ENCODE peak calls at places on chromosomes 1 and 21, in eight cellular contexts. C is B cell, K is stromal cell of bone marrow, Z is amygdala, M is cerebellar cortex, J is psoas muscle, G is GF-D8, L is NCI-H1417 treated with DMSO at 0.1 percent for 48 hours. P is an unnamed sample.

GRCh38 chr1:217590598-217590997 is 40.3 kb downstream of the GPATCH2 start:
- DNase-seq in L (no peak), G (no peak), Z (no peak), J (no peak), C (no peak), K (no peak), M (no peak), P (no peak)

GRCh38 chr1:207964195-207964966 is 53.5 kb upstream of the CD34 start:
- DNase-seq in J (no peak), K (no peak), C (no peak), M (no peak), G (no peak), L (no peak), Z (no peak), P (no peak)

GRCh38 chr1:157193219-157193618 is 55.0 kb upstream of the ETV3 start:
- DNase-seq in K (no peak), J (no peak), G (no peak), Z (no peak), L (no peak), C (no peak), M (no peak), P (no peak)

GRCh38 chr1:59434336-59434735 is 137.4 kb downstream of the FGGY start:
- DNase-seq in M (no peak), C (no peak), J (no peak), K (peak), L (no peak), G (no peak), Z (no peak), P (no peak)

GRCh38 chr1:27342391-27342777 is 562 bp downstream of the SYTL1 start:
- DNase-seq in M (peak), C (no peak), G (no peak), K (no peak), J (no peak), Z (no peak), L (no peak), P (peak)

GRCh38 chr1:28915036-28915895 is 897 bp downstream of the EPB41 start:
- DNase-seq in M (peak), K (no peak), J (no peak), G (no peak), Z (peak), L (no peak), C (peak), P (peak)

GRCh38 chr1:184823080-184823479 is 68.4 kb upstream of the EDEM3 start:
- DNase-seq in L (no peak), J (no peak), K (no peak), C (no peak), M (no peak), Z (no peak), G (no peak), P (no peak)

GRCh38 chr21:44515359-44516165 is 24.4 kb downstream of the KRTAP10-1 start:
- DNase-seq in M (no peak), G (no peak), C (no peak), K (no peak), L (no peak), J (no peak), Z (no peak), P (no peak)

GRCh38 chr1:224881762-224882211 is 47.7 kb upstream of the DNAH14 start:
- DNase-seq in J (no peak), L (no peak), Z (no peak), K (no peak), C (no peak), G (no peak), M (no peak), P (no peak)

GRCh38 chr1:85142753-85143152 is 58.1 kb downstream of the SYDE2 start:
- DNase-seq in L (no peak), C (no peak), K (no peak), G (no peak), J (no peak), M (peak), Z (no peak), P (no peak)

GRCh38 chr1:64479874-64480273 is 9.9 kb downstream of the CACHD1 start:
- DNase-seq in K (no peak), G (no peak), L (no peak), J (no peak), Z (no peak), C (no peak), M (no peak), P (no peak)

GRCh38 chr1:202074985-202075773 is 47.5 kb upstream of the GPR37L1 start:
- DNase-seq in K (no peak), M (no peak), C (no peak), G (no peak), J (no peak), Z (no peak), L (no peak), P (no peak)

GRCh38 chr21:38804617-38805281 is 980 bp upstream of the ETS2 start:
- DNase-seq in K (peak), C (no peak), Z (peak), J (peak), G (no peak), M (peak), L (no peak), P (peak)

GRCh38 chr1:148318123-148318899 is 164.8 kb downstream of the PPIAL4G start:
- DNase-seq in L (no peak), M (no peak), K (no peak), G (peak), Z (no peak), C (peak), J (no peak), P (peak)

GRCh38 chr21:42063206-42063577 is 7.9 kb upstream of the UMODL1 start:
- DNase-seq in C (peak), Z (peak), M (no peak), G (no peak), L (no peak), K (no peak), J (no peak), P (peak)

GRCh38 chr1:41902125-41902524 is 16.6 kb downstream of the HIVEP3 start:
- DNase-seq in J (peak), M (no peak), G (no peak), Z (no peak), C (no peak), L (no peak), K (no peak), P (no peak)

GRCh38 chr1:157363660-157364140 is 188.6 kb downstream of the FCRL5 start:
- DNase-seq in Z (no peak), C (no peak), K (peak), M (peak), L (no peak), G (no peak), J (no peak), P (no peak)

GRCh38 chr1:108719654-108720435 is 7.1 kb downstream of the FNDC7 start:
- DNase-seq in K (peak), C (no peak), J (no peak), M (no peak), Z (no peak), L (no peak), G (no peak), P (no peak)

GRCh38 chr1:248343451-248343850 is 5.1 kb upstream of the OR14C36 start:
- DNase-seq in J (no peak), Z (no peak), K (no peak), C (no peak), G (no peak), L (no peak), M (no peak), P (no peak)

GRCh38 chr1:3192825-3193224 is 123.8 kb downstream of the PRDM16 start:
- DNase-seq in K (no peak), Z (no peak), G (no peak), J (no peak), C (no peak), M (no peak), L (no peak), P (no peak)

GRCh38 chr1:89149229-89149628 is 23.3 kb upstream of the GBP2 start:
- DNase-seq in J (no peak), C (no peak), K (no peak), G (no peak), M (peak), L (no peak), Z (no peak), P (no peak)

GRCh38 chr1:111399792-111400610 is 27.5 kb downstream of the OVGP1 start:
- DNase-seq in C (no peak), K (peak), J (no peak), G (no peak), L (no peak), Z (no peak), M (peak), P (peak)

GRCh38 chr21:27220416-27220815 is 253.5 kb upstream of the ADAMTS5 start:
- DNase-seq in M (no peak), G (no peak), K (peak), L (no peak), C (no peak), Z (no peak), J (no peak), P (no peak)

GRCh38 chr1:86259390-86259789 is 102.8 kb upstream of the COL24A1 start:
- DNase-seq in K (peak), G (no peak), C (no peak), Z (no peak), M (no peak), J (no peak), L (no peak), P (no peak)

GRCh38 chr1:53195913-53196484 is 625 bp upstream of the CPT2 start:
- DNase-seq in J (no peak), L (no peak), M (peak), Z (no peak), C (no peak), G (no peak), K (no peak), P (peak)

GRCh38 chr1:111833334-111833733 is 77.6 kb downstream of the DDX20 start:
- DNase-seq in G (no peak), J (no peak), L (no peak), K (peak), M (peak), Z (no peak), C (no peak), P (no peak)

GRCh38 chr1:179295356-179295755 is 1.8 kb downstream of the SOAT1 start:
- DNase-seq in Z (no peak), C (no peak), L (no peak), M (no peak), K (no peak), J (no peak), G (no peak), P (no peak)

GRCh38 chr1:245700631-245701030 is 545.8 kb downstream of the KIF26B start:
- DNase-seq in M (no peak), J (no peak), C (no peak), K (no peak), G (no peak), L (no peak), Z (no peak), P (no peak)

GRCh38 chr1:21898326-21899155 is 38.6 kb downstream of the HSPG2 start:
- DNase-seq in K (no peak), M (no peak), G (no peak), J (peak), L (no peak), Z (no peak), C (no peak), P (no peak)

GRCh38 chr1:214989341-214989740 is 93.2 kb upstream of the KCNK2 start:
- DNase-seq in C (no peak), Z (no peak), L (no peak), G (no peak), K (peak), M (no peak), J (no peak), P (no peak)

GRCh38 chr1:213982814-213983588 is 4.8 kb upstream of the PROX1 start:
- DNase-seq in Z (no peak), C (no peak), K (no peak), M (peak), G (no peak), L (no peak), J (no peak), P (no peak)

GRCh38 chr21:45818904-45819285 is 162.7 kb upstream of the COL6A1 start:
- DNase-seq in G (no peak), J (no peak), L (no peak), Z (no peak), C (no peak), M (no peak), K (peak), P (peak)

GRCh38 chr1:119779869-119780356 is 11.2 kb upstream of the HMGCS2 start:
- DNase-seq in J (no peak), K (no peak), L (no peak), G (no peak), M (no peak), Z (no peak), C (no peak), P (no peak)

GRCh38 chr1:226405411-226405988 is 2.4 kb downstream of the PARP1 start:
- DNase-seq in Z (no peak), J (no peak), M (no peak), G (peak), L (no peak), K (no peak), C (no peak), P (peak)